ENCODE peak calls at places on chromosomes 5 and 9, in nine cellular contexts. One of them, this sample, is unnamed.

GRCh38 chr5:124841829-124842712 is 95.6 kb upstream of the ZNF608 start:
- DNase-seq in choroid plexus epithelial cell: peak; percentile 88
- DNase-seq in amniotic stem cell: no peak
- DNase-seq in T-helper 2 cell: no peak
- DNase-seq in stimulated activated CD8-positive, alpha-beta memory T cell treated with anti-CD3 and anti-CD28 coated beads, Interleukin-7, amount 100 ng/mL, for 1 hour: no peak
- DNase-seq in stimulated activated CD4-positive, alpha-beta T cell treated with anti-CD3 and anti-CD28 coated beads, Interleukin-12 subunit alpha, Interleukin-12 subunit beta, amount 100 ng/mL, for 48 hours: no peak
- DNase-seq in NCI-H774: no peak
- DNase-seq in M059J: peak; percentile 61
- DNase-seq in NCI-H1048: no peak
- DNase-seq in this sample: no peak

GRCh38 chr5:135476615-135477493 is 24.7 kb upstream of the TIFAB start:
- DNase-seq in stimulated activated CD8-positive, alpha-beta memory T cell treated with anti-CD3 and anti-CD28 coated beads, Interleukin-7, amount 100 ng/mL, for 1 hour: no peak
- DNase-seq in NCI-H774: no peak
- DNase-seq in M059J: no peak
- DNase-seq in T-helper 2 cell: no peak
- DNase-seq in stimulated activated CD4-positive, alpha-beta T cell treated with anti-CD3 and anti-CD28 coated beads, Interleukin-12 subunit alpha, Interleukin-12 subunit beta, amount 100 ng/mL, for 48 hours: no peak
- DNase-seq in amniotic stem cell: no peak
- DNase-seq in NCI-H1048: no peak
- DNase-seq in choroid plexus epithelial cell: no peak
- DNase-seq in this sample: no peak

GRCh38 chr5:104928906-104929520 is 1366.4 kb upstream of the NUDT12 start:
- DNase-seq in stimulated activated CD8-positive, alpha-beta memory T cell treated with anti-CD3 and anti-CD28 coated beads, Interleukin-7, amount 100 ng/mL, for 1 hour: no peak
- DNase-seq in M059J: no peak
- DNase-seq in amniotic stem cell: no peak
- DNase-seq in stimulated activated CD4-positive, alpha-beta T cell treated with anti-CD3 and anti-CD28 coated beads, Interleukin-12 subunit alpha, Interleukin-12 subunit beta, amount 100 ng/mL, for 48 hours: no peak
- DNase-seq in T-helper 2 cell: no peak
- DNase-seq in choroid plexus epithelial cell: no peak
- DNase-seq in NCI-H774: no peak
- DNase-seq in NCI-H1048: no peak
- DNase-seq in this sample: no peak

GRCh38 chr9:7118653-7119052 is 360.9 kb downstream of the KDM4C start:
- DNase-seq in M059J: no peak
- DNase-seq in amniotic stem cell: no peak
- DNase-seq in stimulated activated CD8-positive, alpha-beta memory T cell treated with anti-CD3 and anti-CD28 coated beads, Interleukin-7, amount 100 ng/mL, for 1 hour: no peak
- DNase-seq in stimulated activated CD4-positive, alpha-beta T cell treated with anti-CD3 and anti-CD28 coated beads, Interleukin-12 subunit alpha, Interleukin-12 subunit beta, amount 100 ng/mL, for 48 hours: no peak
- DNase-seq in T-helper 2 cell: no peak
- DNase-seq in NCI-H774: no peak
- DNase-seq in NCI-H1048: no peak
- DNase-seq in choroid plexus epithelial cell: no peak
- DNase-seq in this sample: no peak

GRCh38 chr9:110016340-110016739 is 191.6 kb downstream of the C9orf152 start:
- DNase-seq in choroid plexus epithelial cell: peak; percentile 88
- DNase-seq in NCI-H1048: no peak
- DNase-seq in NCI-H774: peak; percentile 27
- DNase-seq in stimulated activated CD8-positive, alpha-beta memory T cell treated with anti-CD3 and anti-CD28 coated beads, Interleukin-7, amount 100 ng/mL, for 1 hour: no peak
- DNase-seq in T-helper 2 cell: no peak
- DNase-seq in stimulated activated CD4-positive, alpha-beta T cell treated with anti-CD3 and anti-CD28 coated beads, Interleukin-12 subunit alpha, Interleukin-12 subunit beta, amount 100 ng/mL, for 48 hours: no peak
- DNase-seq in amniotic stem cell: peak; percentile 48
- DNase-seq in M059J: peak; percentile 90
- DNase-seq in this sample: no peak

GRCh38 chr5:151742870-151743294 is 15.5 kb downstream of the ATOX1 start:
- DNase-seq in stimulated activated CD8-positive, alpha-beta memory T cell treated with anti-CD3 and anti-CD28 coated beads, Interleukin-7, amount 100 ng/mL, for 1 hour: no peak
- DNase-seq in NCI-H1048: no peak
- DNase-seq in choroid plexus epithelial cell: peak; percentile 79
- DNase-seq in amniotic stem cell: peak; percentile 16
- DNase-seq in stimulated activated CD4-positive, alpha-beta T cell treated with anti-CD3 and anti-CD28 coated beads, Interleukin-12 subunit alpha, Interleukin-12 subunit beta, amount 100 ng/mL, for 48 hours: no peak
- DNase-seq in NCI-H774: no peak
- DNase-seq in M059J: peak; percentile 75
- DNase-seq in T-helper 2 cell: no peak
- DNase-seq in this sample: no peak

GRCh38 chr5:17177491-17178204 is 39.8 kb upstream of the BASP1 start:
- DNase-seq in amniotic stem cell: no peak
- DNase-seq in NCI-H1048: no peak
- DNase-seq in choroid plexus epithelial cell: no peak
- DNase-seq in T-helper 2 cell: no peak
- DNase-seq in stimulated activated CD8-positive, alpha-beta memory T cell treated with anti-CD3 and anti-CD28 coated beads, Interleukin-7, amount 100 ng/mL, for 1 hour: no peak
- DNase-seq in M059J: no peak
- DNase-seq in NCI-H774: no peak
- DNase-seq in stimulated activated CD4-positive, alpha-beta T cell treated with anti-CD3 and anti-CD28 coated beads, Interleukin-12 subunit alpha, Interleukin-12 subunit beta, amount 100 ng/mL, for 48 hours: no peak
- DNase-seq in this sample: no peak

GRCh38 chr5:117295941-117296340 is 721.3 kb upstream of the SEMA6A start:
- DNase-seq in amniotic stem cell: no peak
- DNase-seq in NCI-H1048: no peak
- DNase-seq in stimulated activated CD8-positive, alpha-beta memory T cell treated with anti-CD3 and anti-CD28 coated beads, Interleukin-7, amount 100 ng/mL, for 1 hour: no peak
- DNase-seq in T-helper 2 cell: no peak
- DNase-seq in M059J: no peak
- DNase-seq in NCI-H774: no peak
- DNase-seq in stimulated activated CD4-positive, alpha-beta T cell treated with anti-CD3 and anti-CD28 coated beads, Interleukin-12 subunit alpha, Interleukin-12 subunit beta, amount 100 ng/mL, for 48 hours: no peak
- DNase-seq in choroid plexus epithelial cell: no peak
- DNase-seq in this sample: no peak

GRCh38 chr9:134731497-134732391 is 90.1 kb downstream of the COL5A1 start:
- DNase-seq in amniotic stem cell: no peak
- DNase-seq in choroid plexus epithelial cell: no peak
- DNase-seq in M059J: no peak
- DNase-seq in stimulated activated CD8-positive, alpha-beta memory T cell treated with anti-CD3 and anti-CD28 coated beads, Interleukin-7, amount 100 ng/mL, for 1 hour: no peak
- DNase-seq in NCI-H774: no peak
- DNase-seq in NCI-H1048: no peak
- DNase-seq in stimulated activated CD4-positive, alpha-beta T cell treated with anti-CD3 and anti-CD28 coated beads, Interleukin-12 subunit alpha, Interleukin-12 subunit beta, amount 100 ng/mL, for 48 hours: no peak
- DNase-seq in T-helper 2 cell: no peak
- DNase-seq in this sample: no peak

GRCh38 chr9:107212613-107213012 is 70.5 kb upstream of the RAD23B start:
- DNase-seq in T-helper 2 cell: no peak
- DNase-seq in stimulated activated CD4-positive, alpha-beta T cell treated with anti-CD3 and anti-CD28 coated beads, Interleukin-12 subunit alpha, Interleukin-12 subunit beta, amount 100 ng/mL, for 48 hours: no peak
- DNase-seq in NCI-H774: no peak
- DNase-seq in choroid plexus epithelial cell: no peak
- DNase-seq in NCI-H1048: no peak
- DNase-seq in M059J: no peak
- DNase-seq in stimulated activated CD8-positive, alpha-beta memory T cell treated with anti-CD3 and anti-CD28 coated beads, Interleukin-7, amount 100 ng/mL, for 1 hour: no peak
- DNase-seq in amniotic stem cell: no peak
- DNase-seq in this sample: no peak

GRCh38 chr5:124025306-124025705 is 513.3 kb downstream of the CSNK1G3 start:
- DNase-seq in NCI-H1048: no peak
- DNase-seq in stimulated activated CD4-positive, alpha-beta T cell treated with anti-CD3 and anti-CD28 coated beads, Interleukin-12 subunit alpha, Interleukin-12 subunit beta, amount 100 ng/mL, for 48 hours: no peak
- DNase-seq in T-helper 2 cell: no peak
- DNase-seq in M059J: peak; percentile 22
- DNase-seq in choroid plexus epithelial cell: no peak
- DNase-seq in NCI-H774: no peak
- DNase-seq in amniotic stem cell: no peak
- DNase-seq in stimulated activated CD8-positive, alpha-beta memory T cell treated with anti-CD3 and anti-CD28 coated beads, Interleukin-7, amount 100 ng/mL, for 1 hour: no peak
- DNase-seq in this sample: no peak

GRCh38 chr5:139446956-139447779 is 7.8 kb upstream of the DNAJC18 start:
- DNase-seq in stimulated activated CD8-positive, alpha-beta memory T cell treated with anti-CD3 and anti-CD28 coated beads, Interleukin-7, amount 100 ng/mL, for 1 hour: no peak
- DNase-seq in NCI-H774: no peak
- DNase-seq in choroid plexus epithelial cell: no peak
- DNase-seq in M059J: no peak
- DNase-seq in NCI-H1048: no peak
- DNase-seq in T-helper 2 cell: peak; percentile 72
- DNase-seq in amniotic stem cell: no peak
- DNase-seq in stimulated activated CD4-positive, alpha-beta T cell treated with anti-CD3 and anti-CD28 coated beads, Interleukin-12 subunit alpha, Interleukin-12 subunit beta, amount 100 ng/mL, for 48 hours: no peak
- DNase-seq in this sample: no peak

GRCh38 chr5:159616967-159617366 is 286.7 kb upstream of the IL12B start:
- DNase-seq in NCI-H774: no peak
- DNase-seq in amniotic stem cell: no peak
- DNase-seq in NCI-H1048: no peak
- DNase-seq in M059J: peak; percentile 66
- DNase-seq in stimulated activated CD4-positive, alpha-beta T cell treated with anti-CD3 and anti-CD28 coated beads, Interleukin-12 subunit alpha, Interleukin-12 subunit beta, amount 100 ng/mL, for 48 hours: no peak
- DNase-seq in choroid plexus epithelial cell: peak; percentile 22
- DNase-seq in T-helper 2 cell: no peak
- DNase-seq in stimulated activated CD8-positive, alpha-beta memory T cell treated with anti-CD3 and anti-CD28 coated beads, Interleukin-7, amount 100 ng/mL, for 1 hour: no peak
- DNase-seq in this sample: no peak

GRCh38 chr5:156188026-156188425 is 138.9 kb upstream of the SGCD start:
- DNase-seq in M059J: no peak
- DNase-seq in NCI-H774: no peak
- DNase-seq in amniotic stem cell: no peak
- DNase-seq in T-helper 2 cell: no peak
- DNase-seq in stimulated activated CD8-positive, alpha-beta memory T cell treated with anti-CD3 and anti-CD28 coated beads, Interleukin-7, amount 100 ng/mL, for 1 hour: no peak
- DNase-seq in stimulated activated CD4-positive, alpha-beta T cell treated with anti-CD3 and anti-CD28 coated beads, Interleukin-12 subunit alpha, Interleukin-12 subunit beta, amount 100 ng/mL, for 48 hours: no peak
- DNase-seq in NCI-H1048: no peak
- DNase-seq in choroid plexus epithelial cell: no peak
- DNase-seq in this sample: no peak

GRCh38 chr5:68171101-68171558 is 44.4 kb upstream of the PIK3R1 start:
- DNase-seq in amniotic stem cell: no peak
- DNase-seq in M059J: peak; percentile 38
- DNase-seq in NCI-H1048: no peak
- DNase-seq in stimulated activated CD8-positive, alpha-beta memory T cell treated with anti-CD3 and anti-CD28 coated beads, Interleukin-7, amount 100 ng/mL, for 1 hour: no peak
- DNase-seq in NCI-H774: no peak
- DNase-seq in T-helper 2 cell: no peak
- DNase-seq in choroid plexus epithelial cell: peak; percentile 75
- DNase-seq in stimulated activated CD4-positive, alpha-beta T cell treated with anti-CD3 and anti-CD28 coated beads, Interleukin-12 subunit alpha, Interleukin-12 subunit beta, amount 100 ng/mL, for 48 hours: no peak
- DNase-seq in this sample: no peak

GRCh38 chr5:154236459-154237375 is 46.2 kb downstream of the GALNT10 start:
- DNase-seq in stimulated activated CD8-positive, alpha-beta memory T cell treated with anti-CD3 and anti-CD28 coated beads, Interleukin-7, amount 100 ng/mL, for 1 hour: no peak
- DNase-seq in stimulated activated CD4-positive, alpha-beta T cell treated with anti-CD3 and anti-CD28 coated beads, Interleukin-12 subunit alpha, Interleukin-12 subunit beta, amount 100 ng/mL, for 48 hours: no peak
- DNase-seq in amniotic stem cell: no peak
- DNase-seq in M059J: no peak
- DNase-seq in NCI-H774: no peak
- DNase-seq in NCI-H1048: no peak
- DNase-seq in T-helper 2 cell: peak; percentile 8
- DNase-seq in choroid plexus epithelial cell: no peak
- DNase-seq in this sample: no peak